ENCODE peak calls at places on chromosomes 1 and 21, in eight cellular contexts. G is mammary epithelial cell, E is PC-3, I is neuronal stem cell, Y is K562, F is keratinocyte, S is colonic mucosa, T is fibroblast of lung. J is an unnamed sample.

GRCh38 chr21:31497939-31498338 is 153.9 kb upstream of the TIAM1 start:
- DNase-seq in G (no peak), E (no peak), I (no peak), Y (no peak), F (no peak), S (no peak), T (no peak), J (no peak)

GRCh38 chr1:212667223-212668139 is 32.2 kb downstream of the BATF3 start:
- DNase-seq in G (peak; percentile 71), E (peak; percentile 98), I (no peak), Y (no peak), F (no peak), S (no peak), T (peak; percentile 93), J (peak; percentile 98)

GRCh38 chr1:30976143-30976542 is 67.6 kb upstream of the SDC3 start:
- DNase-seq in G (no peak), E (no peak), I (no peak), Y (no peak), F (no peak), S (no peak), T (peak; percentile 44), J (peak; percentile 75)

GRCh38 chr1:93518516-93518915 is 70.6 kb downstream of the FNBP1L start:
- DNase-seq in G (no peak), E (no peak), I (no peak), Y (no peak), F (no peak), S (no peak), T (peak; percentile 21), J (no peak)

GRCh38 chr1:211118407-211119102 is 15.4 kb downstream of the KCNH1 start:
- DNase-seq in G (no peak), E (peak; percentile 63), I (no peak), Y (no peak), F (no peak), S (no peak), T (peak; percentile 15), J (peak; percentile 30)

GRCh38 chr21:14215971-14216621 is at the start of gene RBM11:
- DNase-seq in G (peak; percentile 69), E (peak; percentile 68), I (peak; percentile 82), Y (peak; percentile 91), F (no peak), S (peak; percentile 78), T (peak; percentile 16), J (peak; percentile 65)

GRCh38 chr1:151196292-151196800 is 2.0 kb upstream of the PIP5K1A start:
- DNase-seq in G (peak; percentile 81), E (peak; percentile 97), I (peak; percentile 45), Y (peak; percentile 29), F (no peak), S (peak; percentile 89), T (peak; percentile 89), J (peak; percentile 91)

GRCh38 chr1:20727746-20728316 is 4.7 kb downstream of the SH2D5 start:
- DNase-seq in G (no peak), E (no peak), I (no peak), Y (peak; percentile 55), F (no peak), S (no peak), T (no peak), J (no peak)

GRCh38 chr21:38798481-38798882 is 7.2 kb upstream of the ETS2 start:
- DNase-seq in G (peak; percentile 92), E (peak; percentile 96), I (no peak), Y (peak; percentile 81), F (peak; percentile 83), S (peak; percentile 81), T (no peak), J (no peak)

GRCh38 chr1:221149111-221149510 is 269.9 kb downstream of the HLX start:
- DNase-seq in G (peak; percentile 0), E (no peak), I (no peak), Y (no peak), F (no peak), S (no peak), T (peak; percentile 63), J (peak; percentile 80)

GRCh38 chr1:100950776-100951175 is 54.9 kb downstream of the SLC30A7 start:
- DNase-seq in G (no peak), E (no peak), I (peak; percentile 24), Y (no peak), F (no peak), S (no peak), T (peak; percentile 77), J (peak; percentile 24)

GRCh38 chr1:225772323-225772768 is 5.3 kb upstream of the SRP9 start:
- DNase-seq in G (peak; percentile 87), E (peak; percentile 99), I (peak; percentile 82), Y (peak; percentile 78), F (no peak), S (peak; percentile 92), T (peak; percentile 90), J (peak; percentile 94)

GRCh38 chr1:225866061-225866844 is 15.9 kb downstream of the TMEM63A start:
- DNase-seq in G (no peak), E (peak; percentile 95), I (no peak), Y (no peak), F (no peak), S (no peak), T (peak; percentile 55), J (peak; percentile 52)

GRCh38 chr21:45502006-45502345 is 40.3 kb downstream of the SLC19A1 start:
- DNase-seq in G (no peak), E (no peak), I (no peak), Y (no peak), F (no peak), S (no peak), T (no peak), J (no peak)

GRCh38 chr1:50176563-50176885 is 67.8 kb downstream of the ELAVL4 start:
- DNase-seq in G (no peak), E (no peak), I (no peak), Y (no peak), F (no peak), S (no peak), T (no peak), J (no peak)

GRCh38 chr1:147109762-147110161 is 62.5 kb downstream of the PRKAB2 start:
- DNase-seq in G (no peak), E (no peak), I (no peak), Y (no peak), F (no peak), S (no peak), T (no peak), J (no peak)

GRCh38 chr1:196317535-196318522 is 290.4 kb downstream of the KCNT2 start:
- DNase-seq in G (peak; percentile 11), E (peak; percentile 49), I (peak; percentile 18), Y (no peak), F (no peak), S (no peak), T (peak; percentile 66), J (peak; percentile 57)

GRCh38 chr1:20153000-20153418 is 13.9 kb downstream of the PLA2G2F start:
- DNase-seq in G (no peak), E (no peak), I (no peak), Y (no peak), F (no peak), S (no peak), T (peak; percentile 18), J (peak; percentile 72)

GRCh38 chr1:66809736-66810326 is 8.8 kb upstream of the INSL5 start:
- DNase-seq in G (no peak), E (no peak), I (no peak), Y (no peak), F (no peak), S (no peak), T (peak; percentile 69), J (peak; percentile 46)

GRCh38 chr1:24830680-24831272 is 85.5 kb downstream of the CLIC4 start:
- DNase-seq in G (peak; percentile 55), E (peak; percentile 86), I (peak; percentile 32), Y (peak; percentile 53), F (peak; percentile 33), S (no peak), T (peak; percentile 89), J (peak; percentile 66)

GRCh38 chr1:98704474-98704873 is 43.0 kb downstream of the SNX7 start:
- DNase-seq in G (no peak), E (no peak), I (peak; percentile 36), Y (no peak), F (no peak), S (no peak), T (peak; percentile 9), J (peak; percentile 2)

GRCh38 chr1:118615066-118615465 is 373.1 kb downstream of the TBX15 start:
- DNase-seq in G (no peak), E (no peak), I (no peak), Y (no peak), F (no peak), S (no peak), T (no peak), J (no peak)

GRCh38 chr1:156120318-156120717 is 5.8 kb downstream of the LMNA start:
- DNase-seq in G (no peak), E (no peak), I (no peak), Y (no peak), F (no peak), S (no peak), T (no peak), J (peak; percentile 17)

GRCh38 chr1:56939209-56939608 is 26.6 kb downstream of the C8B start:
- DNase-seq in G (no peak), E (no peak), I (no peak), Y (no peak), F (no peak), S (no peak), T (no peak), J (no peak)
- H3K36me3 ChIP-seq in G (no peaks in the 10 kb centered on the region), E (no peaks in the 10 kb centered on the region), I (no peaks in the 10 kb centered on the region), Y (no peaks in the 10 kb centered on the region), F (no peaks in the 10 kb centered on the region), S (no peaks in the 10 kb centered on the region), T (no peaks in the 10 kb centered on the region), J (no peaks in the 10 kb centered on the region)

GRCh38 chr1:1211541-1212511 is 2.1 kb downstream of the TNFRSF4 start:
- DNase-seq in G (no peak), E (no peak), I (no peak), Y (no peak), F (no peak), S (no peak), T (no peak), J (no peak)
- H3K27ac ChIP-seq in G (no peak overlapping the region), E (no peak overlapping the region), I (no peak overlapping the region), Y (no peak overlapping the region), F (no peak overlapping the region), S (no peak overlapping the region), T (no peak overlapping the region), J (no peak overlapping the region)

GRCh38 chr1:159509440-159510222 is 26.2 kb downstream of the OR10J5 start:
- DNase-seq in G (no peak), E (no peak), I (no peak), Y (no peak), F (no peak), S (no peak), T (no peak), J (no peak)
- H3K9ac ChIP-seq in G (no peak overlapping the region), E (no peak overlapping the region), I (no peak overlapping the region), Y (no peak overlapping the region), F (no peak overlapping the region), S (no peak overlapping the region), T (no peak overlapping the region), J (no peak overlapping the region)

GRCh38 chr1:45654540-45655280 is 30.9 kb upstream of the CCDC17 start:
- DNase-seq in G (peak; percentile 74), E (no peak), I (no peak), Y (no peak), F (no peak), S (no peak), T (peak; percentile 66), J (peak; percentile 49)

GRCh38 chr1:45656573-45657226 is 29.6 kb downstream of the GPBP1L1 start:
- DNase-seq in G (no peak), E (no peak), I (no peak), Y (no peak), F (no peak), S (no peak), T (no peak), J (no peak)

GRCh38 chr1:45658171-45658570 is 28.2 kb downstream of the GPBP1L1 start:
- DNase-seq in G (no peak), E (no peak), I (no peak), Y (no peak), F (no peak), S (no peak), T (no peak), J (no peak)

GRCh38 chr1:45659222-45659621 is 27.1 kb downstream of the GPBP1L1 start:
- DNase-seq in G (no peak), E (no peak), I (no peak), Y (no peak), F (no peak), S (no peak), T (no peak), J (no peak)

GRCh38 chr1:45660336-45660735 is 26.0 kb downstream of the GPBP1L1 start:
- DNase-seq in G (no peak), E (no peak), I (no peak), Y (no peak), F (no peak), S (no peak), T (no peak), J (no peak)
- H3K36me3 ChIP-seq in G (peaks cover 37% of the 10 kb centered on the region), E (peaks cover 46% of the 10 kb centered on the region), I (peaks cover 68% of the 10 kb centered on the region), Y (peaks cover 72% of the 10 kb centered on the region), F (peaks cover 30% of the 10 kb centered on the region), S (peaks cover 15% of the 10 kb centered on the region), T (peaks cover 9% of the 10 kb centered on the region), J (peaks cover 46% of the 10 kb centered on the region)

J was measured in GM23248.